ENCODE peak calls at places on chromosomes 16 and 17, in four cellular contexts. F is GM12878, M is K562, T is HCT116. R is an unnamed sample.

GRCh38 chr17:35167046-35167445 is 19.4 kb downstream of the UNC45B start:
- DNase-seq in T (no peak), M (no peak), F (no peak), R (no peak)

GRCh38 chr16:27286446-27286845 is 17.9 kb upstream of the NSMCE1 start:
- DNase-seq in M (no peak), T (no peak), F (no peak), R (peak; percentile 64)

GRCh38 chr17:11671151-11671550 is 72.9 kb downstream of the DNAH9 start:
- DNase-seq in F (no peak), M (no peak), T (no peak), R (no peak)

GRCh38 chr16:71626858-71627213 is 852 bp downstream of the MARVELD3 start:
- DNase-seq in F (no peak), T (peak; percentile 56), M (peak; percentile 33), R (no peak)

GRCh38 chr16:85611205-85611454 is 2.0 kb upstream of the GSE1 start:
- DNase-seq in T (no peak), F (no peak), M (peak; percentile 74), R (no peak)

GRCh38 chr16:84689126-84689525 is 10.7 kb upstream of the USP10 start:
- DNase-seq in M (no peak), T (no peak), F (no peak), R (no peak)

GRCh38 chr16:78515421-78515820 is 416.0 kb downstream of the WWOX start:
- DNase-seq in F (no peak), M (no peak), T (no peak), R (no peak)

GRCh38 chr16:27028713-27029112 is 38.0 kb upstream of the C16orf82 start:
- DNase-seq in T (no peak), F (no peak), M (no peak), R (no peak)

GRCh38 chr17:59038734-59039133 is 67.9 kb downstream of the TRIM37 start:
- DNase-seq in M (no peak), T (no peak), F (no peak), R (no peak)

GRCh38 chr16:13845232-13845631 is 74.7 kb upstream of the ERCC4 start:
- DNase-seq in F (no peak), M (no peak), T (no peak), R (no peak)

GRCh38 chr17:48610282-48611211 is at the start of gene HOXB7:
- DNase-seq in T (no peak), M (peak; percentile 84), F (no peak), R (no peak)

GRCh38 chr17:79833744-79834574 is 5.3 kb downstream of the CBX4 start:
- DNase-seq in F (no peak), T (no peak), M (peak; percentile 43), R (no peak)

GRCh38 chr17:46770818-46771600 is 47.5 kb downstream of the WNT3 start:
- DNase-seq in M (peak; percentile 84), T (no peak), F (no peak), R (no peak)

GRCh38 chr17:21194688-21195087 is 19.3 kb downstream of the TMEM11 start:
- DNase-seq in F (no peak), M (no peak), T (no peak), R (no peak)

GRCh38 chr16:50884066-50884860 is 142.4 kb downstream of the CYLD start:
- DNase-seq in T (no peak), F (no peak), M (peak; percentile 72), R (no peak)

GRCh38 chr17:42055496-42055895 is 5.1 kb upstream of the C17orf113 start:
- DNase-seq in F (no peak), T (no peak), M (no peak), R (no peak)

GRCh38 chr17:6279659-6280058 is 155.3 kb downstream of the AIPL1 start:
- DNase-seq in T (peak; percentile 56), M (peak; percentile 9), F (no peak), R (peak; percentile 25)

GRCh38 chr17:67830440-67830839 is 5.1 kb downstream of the BPTF start:
- DNase-seq in F (no peak), T (no peak), M (no peak), R (no peak)

GRCh38 chr17:32243712-32244111 is 21.9 kb upstream of the RHBDL3 start:
- DNase-seq in M (no peak), T (no peak), F (no peak), R (no peak)

GRCh38 chr16:80794071-80794470 is 10.3 kb downstream of the CDYL2 start:
- DNase-seq in F (no peak), M (no peak), T (no peak), R (no peak)

GRCh38 chr16:10171225-10171624 is 11.0 kb downstream of the GRIN2A start:
- DNase-seq in M (no peak), F (no peak), T (no peak), R (no peak)

GRCh38 chr16:48210747-48211146 is 33.4 kb upstream of the LONP2 start:
- DNase-seq in M (no peak), F (no peak), T (no peak), R (no peak)

GRCh38 chr17:38600416-38600815 is 5.3 kb downstream of the SRCIN1 start:
- DNase-seq in F (no peak), M (no peak), T (no peak), R (no peak)

GRCh38 chr16:66366433-66367299 is at the start of gene CDH5:
- DNase-seq in F (no peak), T (no peak), M (no peak), R (no peak)

GRCh38 chr17:46870116-46870803 is 18.9 kb downstream of the WNT9B start:
- DNase-seq in F (no peak), T (no peak), M (no peak), R (no peak)

GRCh38 chr17:2194778-2195417 is 108.7 kb downstream of the SMG6 start:
- DNase-seq in T (no peak), F (no peak), M (no peak), R (no peak)

GRCh38 chr17:36740157-36740556 is 138.8 kb downstream of the MRM1 start:
- DNase-seq in M (no peak), F (no peak), T (no peak), R (no peak)

GRCh38 chr17:61814485-61814884 is 48.8 kb downstream of the BRIP1 start:
- DNase-seq in F (no peak), M (no peak), T (no peak), R (no peak)

GRCh38 chr17:78555741-78556401 is 21.3 kb downstream of the DNAH17 start:
- DNase-seq in T (no peak), M (no peak), F (no peak), R (no peak)

GRCh38 chr17:11545002-11545401 is 53.3 kb upstream of the DNAH9 start:
- DNase-seq in M (no peak), F (no peak), T (no peak), R (no peak)

GRCh38 chr16:87850009-87851006 is 19.0 kb downstream of the SLC7A5 start:
- DNase-seq in T (no peak), F (no peak), M (peak; percentile 75), R (no peak)

GRCh38 chr16:596736-597060 is 6.8 kb downstream of the RAB40C start:
- DNase-seq in T (no peak), M (no peak), F (no peak), R (no peak)

GRCh38 chr16:593807-594206 is 3.9 kb downstream of the RAB40C start:
- DNase-seq in F (no peak), T (no peak), M (no peak), R (no peak)

GRCh38 chr16:595094-595528 is 5.2 kb downstream of the RAB40C start:
- DNase-seq in F (no peak), T (no peak), M (no peak), R (no peak)

GRCh38 chr16:593406-593805 is 3.5 kb downstream of the RAB40C start:
- DNase-seq in T (no peak), M (no peak), F (no peak), R (no peak)

DNA sequence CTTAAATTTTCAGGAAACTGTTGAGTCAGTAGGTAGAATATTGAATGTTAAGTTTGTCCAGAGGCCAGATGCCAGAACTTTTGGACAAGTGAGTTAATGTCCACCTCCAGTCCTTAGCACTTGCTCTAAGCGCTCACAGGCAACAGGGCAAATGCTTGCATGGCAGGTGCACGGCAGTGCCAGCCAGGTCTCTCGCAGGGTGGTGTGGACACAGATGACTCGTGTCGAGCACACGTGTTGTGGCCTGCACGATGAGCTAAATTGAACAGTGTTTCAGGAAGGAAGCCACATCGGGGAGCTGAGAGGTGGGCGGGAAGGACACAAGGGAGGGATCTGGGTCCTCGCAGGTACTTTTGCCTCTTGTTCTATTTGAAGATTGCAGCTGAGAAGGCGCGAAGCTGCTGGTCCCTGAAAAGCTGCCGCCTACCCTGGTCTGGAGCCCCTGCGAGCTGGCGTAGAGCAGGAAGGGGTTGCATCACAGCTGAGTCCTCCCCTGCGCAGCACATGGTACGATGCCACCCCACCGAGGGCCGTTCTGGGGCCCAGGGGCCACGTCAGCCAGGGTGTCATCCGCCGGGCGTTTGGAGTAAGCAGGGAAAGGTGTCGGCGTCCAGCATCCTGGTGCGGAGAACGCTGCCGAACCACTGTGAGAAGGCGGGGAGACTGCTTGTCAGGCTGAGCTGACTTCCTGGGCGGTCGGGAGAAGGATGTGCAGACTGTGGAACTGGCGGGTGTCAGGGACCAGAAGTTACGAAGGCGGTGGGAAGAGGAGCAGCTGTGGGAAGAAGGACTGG is 6.3 kb downstream of the RAB40C start:
- DNase-seq in F (no peak), T (no peak), M (no peak), R (no peak)
- TF ChIP-seq REST in F (no peak), T (no peak), M (no peak), R (no peak)

GRCh38 chr16:11913425-11914079 is 2.2 kb downstream of the GSPT1 start:
- DNase-seq in M (peak; percentile 19), F (no peak), T (no peak), R (no peak)
- TF ChIP-seq SIN3A in M (no peak), F (no peak), T (no peak), R (no peak)

GRCh38 chr17:16516594-16517018 is 24.6 kb upstream of the LRRC75A start:
- DNase-seq in F (no peak), T (peak; percentile 22), M (peak; percentile 50), R (no peak)
- H3K4me3 ChIP-seq in F (no peak overlapping the region), T (peak overlapping the region; percentile 30), M (no peak overlapping the region), R (no peak overlapping the region)

DNA sequence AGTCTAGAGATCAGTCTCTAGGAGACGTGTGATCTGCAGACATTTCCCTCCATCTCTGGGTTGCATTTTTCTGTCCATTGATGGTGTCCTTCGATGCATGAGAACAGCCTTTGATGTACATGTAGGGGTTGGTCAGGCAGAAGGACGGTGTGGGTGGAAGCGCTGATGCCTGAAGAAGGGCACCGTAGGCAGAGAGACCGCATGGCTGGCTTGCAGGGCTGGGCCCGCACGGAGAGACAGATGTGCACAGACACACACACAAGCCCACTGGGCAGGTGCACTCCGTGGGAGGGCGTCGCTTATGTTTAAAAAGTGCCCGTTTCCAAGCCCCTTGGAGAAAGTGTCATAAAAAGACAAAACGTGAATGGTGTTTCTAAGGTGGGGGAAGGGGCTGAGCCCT is 15.7 kb upstream of the WFIKKN1 start:
- DNase-seq in M (no peak), F (no peak), T (no peak), R (no peak)
- TF ChIP-seq REST in M (no peak), F (no peak), T (no peak), R (no peak)

GRCh38 chr16:72749091-72749490 is 298.8 kb downstream of the ZFHX3 start:
- DNase-seq in F (no peak), T (no peak), M (no peak), R (no peak)

GRCh38 chr16:72744064-72744793 is 303.7 kb downstream of the ZFHX3 start:
- DNase-seq in F (no peak), T (no peak), M (no peak), R (no peak)

GRCh38 chr16:72739577-72739976 is 308.4 kb downstream of the ZFHX3 start:
- DNase-seq in M (no peak), T (no peak), F (no peak), R (no peak)

GRCh38 chr16:72740346-72740745 is 307.6 kb downstream of the ZFHX3 start:
- DNase-seq in M (no peak), F (no peak), T (no peak), R (no peak)

GRCh38 chr16:72743011-72743761 is 304.7 kb downstream of the ZFHX3 start:
- DNase-seq in T (no peak), M (no peak), F (no peak), R (no peak)
- TF ChIP-seq SIN3A in T (no peak), M (no peak), F (no peak), R (no peak)

R was measured in Panc1.